ENCODE peak calls at places on chromosomes 11 and 22, in seven cellular contexts. One of them, this sample, is unnamed.

GRCh38 chr22:46090051-46090591 is 60.2 kb upstream of the PPARA start:
- DNase-seq in lower leg skin: peak; percentile 94
- DNase-seq in astrocyte of the spinal cord: no peak
- DNase-seq in CD8-positive, alpha-beta T cell: no peak
- DNase-seq in heart right ventricle: peak; percentile 48
- DNase-seq in neural crest cell: no peak
- DNase-seq in osteocyte: no peak
- DNase-seq in this sample: no peak

GRCh38 chr11:62727007-62727832 is at the start of gene HNRNPUL2:
- DNase-seq in lower leg skin: peak; percentile 100
- DNase-seq in astrocyte of the spinal cord: peak; percentile 99
- DNase-seq in CD8-positive, alpha-beta T cell: peak; percentile 96
- DNase-seq in heart right ventricle: peak; percentile 98
- DNase-seq in neural crest cell: peak; percentile 98
- DNase-seq in osteocyte: peak; percentile 99
- DNase-seq in this sample: no peak

GRCh38 chr11:41954034-41954433 is 494.6 kb upstream of the LRRC4C start:
- DNase-seq in lower leg skin: no peak
- DNase-seq in astrocyte of the spinal cord: peak; percentile 66
- DNase-seq in CD8-positive, alpha-beta T cell: no peak
- DNase-seq in heart right ventricle: no peak
- DNase-seq in neural crest cell: no peak
- DNase-seq in osteocyte: no peak
- DNase-seq in this sample: no peak

GRCh38 chr22:28917747-28918543 is 34.6 kb downstream of the ZNRF3 start:
- DNase-seq in lower leg skin: peak; percentile 76
- DNase-seq in astrocyte of the spinal cord: peak; percentile 81
- DNase-seq in CD8-positive, alpha-beta T cell: no peak
- DNase-seq in heart right ventricle: peak; percentile 34
- DNase-seq in neural crest cell: peak; percentile 36
- DNase-seq in osteocyte: no peak
- DNase-seq in this sample: no peak

GRCh38 chr11:75996523-75997272 is 181.7 kb downstream of the UVRAG start:
- DNase-seq in lower leg skin: no peak
- DNase-seq in astrocyte of the spinal cord: peak; percentile 41
- DNase-seq in CD8-positive, alpha-beta T cell: no peak
- DNase-seq in heart right ventricle: no peak
- DNase-seq in neural crest cell: no peak
- DNase-seq in osteocyte: no peak
- DNase-seq in this sample: no peak

GRCh38 chr11:93198221-93198650 is 445 bp upstream of the SLC36A4 start:
- DNase-seq in lower leg skin: no peak
- DNase-seq in astrocyte of the spinal cord: no peak
- DNase-seq in CD8-positive, alpha-beta T cell: no peak
- DNase-seq in heart right ventricle: no peak
- DNase-seq in neural crest cell: no peak
- DNase-seq in osteocyte: no peak
- DNase-seq in this sample: no peak

GRCh38 chr11:88288560-88288959 is 49.0 kb downstream of the CTSC start:
- DNase-seq in lower leg skin: no peak
- DNase-seq in astrocyte of the spinal cord: no peak
- DNase-seq in CD8-positive, alpha-beta T cell: no peak
- DNase-seq in heart right ventricle: no peak
- DNase-seq in neural crest cell: no peak
- DNase-seq in osteocyte: no peak
- DNase-seq in this sample: no peak

GRCh38 chr11:61904539-61905048 is 12.8 kb downstream of the RAB3IL1 start:
- DNase-seq in lower leg skin: no peak
- DNase-seq in astrocyte of the spinal cord: no peak
- DNase-seq in CD8-positive, alpha-beta T cell: no peak
- DNase-seq in heart right ventricle: no peak
- DNase-seq in neural crest cell: no peak
- DNase-seq in osteocyte: no peak
- DNase-seq in this sample: no peak

GRCh38 chr22:49209452-49210195 is 618.0 kb downstream of the BRD1 start:
- DNase-seq in lower leg skin: peak; percentile 49
- DNase-seq in astrocyte of the spinal cord: no peak
- DNase-seq in CD8-positive, alpha-beta T cell: no peak
- DNase-seq in heart right ventricle: no peak
- DNase-seq in neural crest cell: no peak
- DNase-seq in osteocyte: peak; percentile 69
- DNase-seq in this sample: peak; percentile 82

GRCh38 chr11:113796663-113797259 is 17.2 kb downstream of the CLDN25 start:
- DNase-seq in lower leg skin: no peak
- DNase-seq in astrocyte of the spinal cord: peak; percentile 52
- DNase-seq in CD8-positive, alpha-beta T cell: no peak
- DNase-seq in heart right ventricle: peak; percentile 35
- DNase-seq in neural crest cell: peak; percentile 13
- DNase-seq in osteocyte: no peak
- DNase-seq in this sample: no peak

GRCh38 chr11:27795955-27796861 is 96.0 kb upstream of the BDNF start:
- DNase-seq in lower leg skin: no peak
- DNase-seq in astrocyte of the spinal cord: peak; percentile 49
- DNase-seq in CD8-positive, alpha-beta T cell: no peak
- DNase-seq in heart right ventricle: peak; percentile 9
- DNase-seq in neural crest cell: no peak
- DNase-seq in osteocyte: no peak
- DNase-seq in this sample: no peak

GRCh38 chr11:69697489-69697843 is 6.4 kb downstream of the FGF19 start:
- DNase-seq in lower leg skin: no peak
- DNase-seq in astrocyte of the spinal cord: no peak
- DNase-seq in CD8-positive, alpha-beta T cell: no peak
- DNase-seq in heart right ventricle: no peak
- DNase-seq in neural crest cell: no peak
- DNase-seq in osteocyte: no peak
- DNase-seq in this sample: no peak

GRCh38 chr11:20049231-20049630 is 111.0 kb downstream of the DBX1 start:
- DNase-seq in lower leg skin: no peak
- DNase-seq in astrocyte of the spinal cord: no peak
- DNase-seq in CD8-positive, alpha-beta T cell: no peak
- DNase-seq in heart right ventricle: peak; percentile 34
- DNase-seq in neural crest cell: no peak
- DNase-seq in osteocyte: no peak
- DNase-seq in this sample: peak; percentile 11

GRCh38 chr11:20050551-20051333 is 109.5 kb downstream of the DBX1 start:
- DNase-seq in lower leg skin: no peak
- DNase-seq in astrocyte of the spinal cord: peak; percentile 45
- DNase-seq in CD8-positive, alpha-beta T cell: no peak
- DNase-seq in heart right ventricle: no peak
- DNase-seq in neural crest cell: no peak
- DNase-seq in osteocyte: no peak
- DNase-seq in this sample: no peak

GRCh38 chr11:20053572-20053971 is 106.7 kb downstream of the DBX1 start:
- DNase-seq in lower leg skin: no peak
- DNase-seq in astrocyte of the spinal cord: no peak
- DNase-seq in CD8-positive, alpha-beta T cell: no peak
- DNase-seq in heart right ventricle: no peak
- DNase-seq in neural crest cell: no peak
- DNase-seq in osteocyte: no peak
- DNase-seq in this sample: no peak

GRCh38 chr11:20050048-20050447 is 110.2 kb downstream of the DBX1 start:
- DNase-seq in lower leg skin: no peak
- DNase-seq in astrocyte of the spinal cord: no peak
- DNase-seq in CD8-positive, alpha-beta T cell: no peak
- DNase-seq in heart right ventricle: no peak
- DNase-seq in neural crest cell: no peak
- DNase-seq in osteocyte: no peak
- DNase-seq in this sample: no peak

DNA sequence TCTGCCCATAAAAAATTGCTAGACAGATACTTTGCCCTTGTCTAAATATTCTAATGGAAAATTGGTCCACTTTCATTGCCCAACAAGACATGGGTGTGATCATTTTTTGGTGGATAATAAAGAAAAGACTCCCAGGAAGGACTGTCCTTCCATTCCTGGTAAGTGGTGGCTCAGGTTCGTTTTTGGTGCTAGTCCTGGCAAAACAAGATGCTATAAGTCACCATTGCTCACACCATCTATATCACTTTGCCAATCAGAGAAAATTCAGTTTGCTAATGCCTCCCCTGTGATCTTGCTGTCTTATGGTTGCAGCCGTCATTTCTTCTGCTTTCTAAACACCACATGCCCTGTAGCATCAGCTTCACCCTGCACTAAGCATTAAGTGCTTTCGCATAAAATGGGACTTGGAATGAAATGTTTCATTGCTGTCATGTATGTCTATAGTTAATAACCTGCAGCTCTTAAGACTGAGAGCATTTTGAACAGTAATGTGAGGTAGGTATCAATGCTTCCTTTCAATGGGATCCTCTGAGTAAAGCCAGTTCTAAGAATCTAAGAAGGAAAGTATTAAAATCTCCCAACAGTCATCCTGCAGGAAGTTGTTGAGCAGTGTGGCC is 108.4 kb downstream of the DBX1 start:
- DNase-seq in lower leg skin: no peak
- DNase-seq in astrocyte of the spinal cord: no peak
- DNase-seq in CD8-positive, alpha-beta T cell: no peak
- DNase-seq in heart right ventricle: no peak
- DNase-seq in neural crest cell: no peak
- DNase-seq in osteocyte: no peak
- DNase-seq in this sample: no peak
- TF ChIP-seq CTCF in lower leg skin: no peak
- TF ChIP-seq CTCF in astrocyte of the spinal cord: no peak
- TF ChIP-seq CTCF in CD8-positive, alpha-beta T cell: no peak
- TF ChIP-seq CTCF in heart right ventricle: no peak
- TF ChIP-seq CTCF in neural crest cell: no peak
- TF ChIP-seq CTCF in osteocyte: no peak
- TF ChIP-seq CTCF in this sample: no peak

DNA sequence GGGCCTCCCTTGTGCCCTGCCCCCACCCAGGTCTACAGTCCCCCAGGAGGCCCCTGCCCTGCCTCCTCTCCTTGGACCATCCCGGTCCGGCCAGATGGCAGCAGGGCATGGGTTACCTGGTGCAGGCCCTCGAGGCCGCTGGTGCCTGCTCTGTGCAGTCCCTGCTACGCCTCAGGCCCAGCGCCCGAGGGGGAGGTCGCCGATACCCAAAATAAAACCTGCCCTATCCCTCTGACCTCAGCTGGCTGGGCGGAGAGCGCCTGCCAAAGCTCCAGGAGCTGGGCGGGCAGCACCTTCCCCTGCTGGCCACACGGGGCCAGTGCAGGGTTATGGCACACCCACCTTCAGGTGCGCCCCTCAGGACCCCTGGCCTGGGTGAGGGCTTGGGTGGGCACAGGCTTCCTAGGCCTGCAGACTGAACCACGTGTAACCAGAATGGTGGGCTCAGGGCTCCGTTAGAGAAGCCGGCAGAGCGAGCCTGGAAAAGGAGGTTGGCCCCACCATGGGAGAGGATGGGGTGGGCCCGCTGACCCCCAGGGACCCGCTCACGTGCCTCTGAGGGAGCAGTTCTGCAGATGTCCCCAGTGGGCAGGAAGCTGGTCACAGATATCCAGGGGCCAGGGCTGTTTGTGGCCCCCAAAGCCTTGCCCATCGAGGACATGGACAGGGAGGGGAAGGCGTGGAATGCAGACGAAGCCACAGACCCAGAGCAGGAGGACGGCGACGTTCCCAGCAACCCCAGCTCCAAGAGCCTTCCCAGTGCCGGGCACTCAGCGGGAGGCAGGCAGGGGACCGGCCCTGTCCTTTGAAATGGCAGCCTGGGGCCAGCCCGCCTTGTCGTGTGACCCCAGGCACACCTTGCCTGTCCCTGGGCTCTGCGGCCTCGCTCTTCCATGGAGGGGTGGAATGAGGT is 1.7 kb upstream of the TNNT3 start:
- DNase-seq in lower leg skin: no peak
- DNase-seq in astrocyte of the spinal cord: no peak
- DNase-seq in CD8-positive, alpha-beta T cell: no peak
- DNase-seq in heart right ventricle: no peak
- DNase-seq in neural crest cell: no peak
- DNase-seq in osteocyte: no peak
- DNase-seq in this sample: no peak
- TF ChIP-seq CTCF in lower leg skin: no peak
- TF ChIP-seq CTCF in astrocyte of the spinal cord: peak; percentile 43
- TF ChIP-seq CTCF in CD8-positive, alpha-beta T cell: peak; percentile 29
- TF ChIP-seq CTCF in heart right ventricle: peak; percentile 64
- TF ChIP-seq CTCF in neural crest cell: peak; percentile 50
- TF ChIP-seq CTCF in osteocyte: peak; percentile 43
- TF ChIP-seq CTCF in this sample: peak; percentile 13

DNA sequence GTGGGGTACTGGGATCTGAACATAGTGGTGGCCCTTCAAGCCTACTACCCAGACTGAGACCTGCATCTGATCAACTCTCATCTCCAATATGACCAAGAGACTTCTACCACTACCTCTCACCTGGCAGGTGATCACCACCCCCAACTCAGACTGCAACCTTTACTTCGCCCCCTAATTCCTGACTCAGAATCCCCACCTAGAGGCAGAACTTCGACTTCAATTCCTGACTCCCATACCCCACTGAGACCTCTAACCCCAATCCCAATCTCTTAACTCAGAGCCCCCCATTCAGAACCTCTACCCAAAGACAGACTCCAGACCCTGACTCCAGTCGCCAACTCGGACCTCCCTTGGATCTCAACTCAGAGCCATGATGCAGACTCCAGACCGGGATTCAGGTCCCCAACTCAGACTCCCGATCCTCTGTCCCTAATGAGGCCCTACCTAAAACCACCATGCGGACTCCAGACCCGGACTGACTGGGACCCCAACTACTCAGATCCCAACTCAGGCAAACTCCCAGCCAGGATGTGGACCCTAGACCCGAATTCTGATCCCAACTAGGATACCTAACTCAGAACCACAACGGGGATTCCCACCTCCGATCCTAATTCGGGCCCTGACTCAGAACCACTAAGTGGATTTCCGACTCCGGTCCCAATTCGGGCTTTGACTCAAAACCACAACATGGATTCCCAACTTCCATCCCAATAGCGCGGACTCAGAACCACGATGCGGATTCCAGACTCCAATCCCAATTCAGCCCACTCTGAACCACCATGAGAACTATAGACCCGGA is 1.2 kb downstream of the KCNQ1OT1 start:
- DNase-seq in lower leg skin: peak; percentile 82
- DNase-seq in astrocyte of the spinal cord: no peak
- DNase-seq in CD8-positive, alpha-beta T cell: no peak
- DNase-seq in heart right ventricle: no peak
- DNase-seq in neural crest cell: no peak
- DNase-seq in osteocyte: no peak
- DNase-seq in this sample: no peak
- TF ChIP-seq CTCF in lower leg skin: no peak
- TF ChIP-seq CTCF in astrocyte of the spinal cord: no peak
- TF ChIP-seq CTCF in CD8-positive, alpha-beta T cell: no peak
- TF ChIP-seq CTCF in heart right ventricle: no peak
- TF ChIP-seq CTCF in neural crest cell: no peak
- TF ChIP-seq CTCF in osteocyte: no peak
- TF ChIP-seq CTCF in this sample: no peak

GRCh38 chr22:37098976-37099577 is 10.4 kb downstream of the TMPRSS6 start:
- DNase-seq in lower leg skin: no peak
- DNase-seq in astrocyte of the spinal cord: no peak
- DNase-seq in CD8-positive, alpha-beta T cell: no peak
- DNase-seq in heart right ventricle: no peak
- DNase-seq in neural crest cell: no peak
- DNase-seq in osteocyte: no peak
- DNase-seq in this sample: no peak
- TF ChIP-seq CTCF in lower leg skin: no peak
- TF ChIP-seq CTCF in astrocyte of the spinal cord: no peak
- TF ChIP-seq CTCF in CD8-positive, alpha-beta T cell: no peak
- TF ChIP-seq CTCF in heart right ventricle: no peak
- TF ChIP-seq CTCF in neural crest cell: no peak
- TF ChIP-seq CTCF in osteocyte: no peak
- TF ChIP-seq CTCF in this sample: no peak